ENCODE peak calls at places on chromosomes 6 and 20, in four cellular contexts. K is NB4, O is GM12864, Q is PC-9. T is an unnamed sample.

GRCh38 chr6:6972456-6972855 is 135.3 kb upstream of the RREB1 start:
- DNase-seq in K (peak), O (no peak), Q (peak), T (no peak)

GRCh38 chr20:36784900-36785299 is 11.3 kb upstream of the DSN1 start:
- DNase-seq in K (no peak), O (no peak), Q (no peak), T (no peak)

GRCh38 chr6:39341942-39342341 is 19.4 kb upstream of the KCNK16 start:
- DNase-seq in K (no peak), O (no peak), Q (no peak), T (no peak)

GRCh38 chr20:20452254-20452676 is 84.4 kb downstream of the INSM1 start:
- DNase-seq in K (peak), O (peak), Q (no peak), T (peak)

GRCh38 chr6:8103726-8104125 is 1.4 kb upstream of the EEF1E1 start:
- DNase-seq in K (no peak), O (no peak), Q (no peak), T (no peak)

GRCh38 chr6:127484207-127484858 is 25.1 kb upstream of the KIAA0408 start:
- DNase-seq in K (peak), O (peak), Q (peak), T (peak)

GRCh38 chr6:152746172-152746553 is 4.4 kb upstream of the VIP start:
- DNase-seq in K (no peak), O (no peak), Q (peak), T (no peak)

GRCh38 chr6:133724726-133725125 is 164.2 kb upstream of the TCF21 start:
- DNase-seq in K (no peak), O (no peak), Q (peak), T (no peak)

GRCh38 chr6:136408205-136408604 is 118.6 kb upstream of the BCLAF1 start:
- DNase-seq in K (peak), O (no peak), Q (no peak), T (no peak)

GRCh38 chr6:958531-958930 is 265.6 kb upstream of the EXOC2 start:
- DNase-seq in K (no peak), O (no peak), Q (no peak), T (no peak)

GRCh38 chr6:70131528-70131927 is 171.4 kb downstream of the COL9A1 start:
- DNase-seq in K (no peak), O (peak), Q (no peak), T (peak)

GRCh38 chr6:41097467-41098090 is 24.8 kb downstream of the NFYA start:
- DNase-seq in K (no peak), O (no peak), Q (no peak), T (no peak)

GRCh38 chr6:154448448-154449096 is 61.9 kb downstream of the CNKSR3 start:
- DNase-seq in K (no peak), O (no peak), Q (no peak), T (no peak)

GRCh38 chr6:34697904-34698557 is 1.5 kb upstream of the ILRUN start:
- DNase-seq in K (peak), O (no peak), Q (no peak), T (no peak)

GRCh38 chr6:3517350-3517749 is 60.5 kb upstream of the SLC22A23 start:
- DNase-seq in K (peak), O (no peak), Q (peak), T (no peak)

GRCh38 chr6:157831424-157832249 is 8.6 kb downstream of the SNX9 start:
- DNase-seq in K (no peak), O (no peak), Q (no peak), T (no peak)

GRCh38 chr6:16903470-16903869 is 142.2 kb upstream of the ATXN1 start:
- DNase-seq in K (peak), O (no peak), Q (no peak), T (no peak)

GRCh38 chr6:16904957-16905356 is 143.7 kb upstream of the ATXN1 start:
- DNase-seq in K (no peak), O (no peak), Q (no peak), T (peak)

DNA sequence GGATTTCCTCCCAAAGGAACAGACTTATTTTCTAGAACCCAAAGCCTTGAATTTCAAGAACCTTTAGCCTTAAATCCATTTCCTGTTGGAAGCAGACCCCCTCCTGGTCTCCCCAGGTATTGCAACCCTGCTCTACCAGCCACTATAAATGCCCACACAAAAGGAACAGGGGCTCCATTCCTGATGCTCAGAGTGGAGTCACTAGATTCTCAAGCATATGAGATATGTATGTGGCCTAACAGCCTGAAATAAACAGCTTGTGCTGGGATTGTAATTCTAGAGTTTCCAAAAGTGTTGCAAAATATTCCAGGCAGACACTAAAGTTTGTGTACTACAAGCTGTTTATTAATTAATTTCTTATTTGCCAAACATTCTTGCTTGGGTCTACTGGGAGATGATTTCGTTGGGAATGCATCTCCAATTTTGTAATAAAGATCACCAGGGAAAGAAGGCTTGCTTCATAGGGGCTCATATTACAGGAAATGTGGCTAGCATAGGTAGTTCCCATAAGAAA is 44.8 kb downstream of the RIPOR3 start:
- DNase-seq in K (no peak), O (no peak), Q (peak), T (no peak)
- TF ChIP-seq CTCF in K (peak), O (peak), Q (peak), T (peak)

GRCh38 chr20:48730977-48731376 is 96.8 kb downstream of the PREX1 start:
- DNase-seq in K (no peak), O (no peak), Q (no peak), T (no peak)

GRCh38 chr20:48732081-48732829 is 95.5 kb downstream of the PREX1 start:
- DNase-seq in K (no peak), O (no peak), Q (no peak), T (no peak)

GRCh38 chr20:48733296-48733790 is 94.5 kb downstream of the PREX1 start:
- DNase-seq in K (peak), O (no peak), Q (peak), T (no peak)

GRCh38 chr20:48729538-48729937 is 98.3 kb downstream of the PREX1 start:
- DNase-seq in K (no peak), O (no peak), Q (no peak), T (no peak)

GRCh38 chr20:48731581-48731980 is 96.2 kb downstream of the PREX1 start:
- DNase-seq in K (no peak), O (no peak), Q (no peak), T (no peak)
- H3K4me3 ChIP-seq in K (no peak), O (no peak), Q (no peak), T (no peak)

GRCh38 chr20:44461142-44461802 is 14.4 kb upstream of the TTPAL start:
- DNase-seq in K (no peak), O (no peak), Q (no peak), T (no peak)
- TF ChIP-seq CTCF in K (no peak), O (no peak), Q (peak), T (no peak)

GRCh38 chr6:108837236-108837971 is 10.8 kb upstream of the ARMC2 start:
- DNase-seq in K (peak), O (no peak), Q (peak), T (no peak)
- H3K4me3 ChIP-seq in K (no peak), O (no peak), Q (no peak), T (no peak)

DNA sequence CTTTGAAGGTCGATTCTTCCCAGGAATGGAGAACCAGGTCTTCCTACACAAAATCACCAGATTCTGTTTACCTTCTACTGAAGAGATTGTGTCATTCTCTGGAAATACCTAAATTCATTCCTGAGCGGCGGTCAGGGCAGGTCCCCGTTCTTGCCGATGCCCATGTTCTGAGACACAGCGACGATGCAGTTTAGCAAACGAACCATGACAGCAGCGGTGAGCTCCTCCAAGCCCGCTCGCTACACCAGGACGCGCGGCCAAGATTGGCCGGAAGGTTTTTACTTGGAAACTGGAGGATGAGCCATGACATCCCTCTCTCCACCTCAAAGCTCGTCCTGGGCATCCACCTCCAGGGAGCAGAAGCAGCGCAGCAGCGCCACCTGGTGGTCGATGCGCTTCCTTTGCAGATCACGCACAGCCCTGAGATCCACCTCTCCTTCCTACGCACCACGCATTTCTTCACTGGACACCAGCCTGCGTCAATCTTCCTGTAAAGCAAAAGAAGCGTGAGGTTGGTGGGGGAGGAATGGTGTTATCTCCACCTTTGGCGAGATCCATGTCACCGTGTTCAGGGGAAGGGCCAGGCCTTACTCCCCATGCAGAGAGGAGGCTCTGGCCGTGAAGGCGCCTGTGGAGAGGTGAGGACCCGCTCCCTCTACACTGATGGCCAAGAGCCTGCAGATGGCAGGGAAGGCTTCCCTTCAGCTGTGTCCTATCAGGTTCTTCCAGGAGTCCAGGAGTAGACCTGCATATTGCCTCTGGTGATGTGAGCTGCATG is 9.9 kb upstream of the HLA-B start:
- DNase-seq in K (peak), O (peak), Q (peak), T (peak)
- TF ChIP-seq CTCF in K (peak), O (peak), Q (peak), T (peak)

DNA sequence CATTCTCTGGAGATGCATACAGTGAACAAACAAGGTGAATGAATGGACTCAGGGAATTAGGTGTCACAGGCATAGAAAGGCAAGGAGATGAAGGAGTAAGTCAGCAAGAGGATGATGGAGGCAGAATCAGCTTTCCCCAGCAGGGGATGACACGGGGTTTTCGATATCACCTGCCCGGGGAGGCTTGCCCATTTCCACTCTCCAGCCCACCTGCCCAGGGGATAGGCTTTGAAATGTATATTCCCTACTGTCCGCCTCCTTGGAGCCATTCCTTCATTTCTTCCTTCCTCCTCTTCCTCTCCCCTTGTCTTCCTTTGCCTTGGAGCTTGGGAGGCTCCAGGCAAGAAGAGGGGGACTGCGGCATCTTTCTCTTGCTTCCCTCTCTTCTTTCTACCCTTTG is 23.3 kb upstream of the RNF24 start:
- DNase-seq in K (no peak), O (no peak), Q (no peak), T (no peak)
- H3K4me3 ChIP-seq in K (peak), O (no peak), Q (no peak), T (no peak)

DNA sequence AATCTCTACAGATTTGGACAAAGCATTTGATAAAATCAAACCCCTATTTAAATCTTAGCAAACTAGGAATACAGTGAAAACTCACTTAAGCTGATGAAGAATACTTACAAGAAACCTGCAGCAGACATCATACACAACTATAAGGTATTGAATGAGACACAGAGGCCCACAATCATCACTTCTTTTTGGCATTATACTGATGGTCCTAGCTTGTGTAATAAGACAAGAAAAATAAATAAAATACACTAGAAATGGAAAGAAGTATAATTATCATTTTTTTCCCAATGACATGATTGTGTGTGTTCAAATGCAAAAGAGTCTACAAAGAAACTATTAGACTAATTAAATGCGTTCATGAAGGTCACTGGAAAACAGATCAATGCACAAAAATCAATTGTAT is 8.8 kb upstream of the OR2B6 start:
- DNase-seq in K (no peak), O (no peak), Q (no peak), T (no peak)
- TF ChIP-seq CTCF in K (no peak), O (no peak), Q (no peak), T (no peak)

GRCh38 chr20:56722042-56722441 is 92.9 kb downstream of the TFAP2C start:
- DNase-seq in K (peak), O (peak), Q (no peak), T (peak)
- H3K4me3 ChIP-seq in K (no peak), O (no peak), Q (no peak), T (no peak)

GRCh38 chr6:52904562-52905279 is 4.8 kb downstream of the GSTA3 start:
- DNase-seq in K (peak), O (no peak), Q (no peak), T (no peak)
- TF ChIP-seq CTCF in K (peak), O (peak), Q (peak), T (peak)

DNA sequence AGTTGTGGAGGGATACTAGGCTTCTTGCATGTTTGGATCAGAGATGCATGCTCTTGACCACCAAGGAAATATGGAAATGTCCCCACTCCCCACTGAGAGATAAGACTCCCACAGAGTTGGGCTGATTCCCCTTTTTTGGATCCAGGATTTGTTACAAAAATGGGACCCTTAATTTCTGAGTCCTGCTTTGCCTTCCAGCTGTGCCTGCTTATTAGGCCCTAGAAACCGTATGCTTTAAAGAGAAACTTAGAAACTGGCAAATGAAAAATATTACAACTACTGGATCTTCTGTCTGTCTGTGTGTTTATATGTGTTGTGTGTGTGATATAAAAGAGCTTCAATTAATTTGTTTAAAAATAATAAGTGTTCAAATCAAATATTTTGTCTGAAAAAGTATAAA is 817.6 kb upstream of the CITED2 start:
- DNase-seq in K (no peak), O (no peak), Q (no peak), T (no peak)
- H3K4me3 ChIP-seq in K (no peak), O (no peak), Q (no peak), T (no peak)

T was measured in GM12865.